ENCODE peak calls at places on chromosomes 4 and X, in ten cellular contexts. C is A549, T is IMR-90, K is stomach, Z is breast epithelium, S is suprapubic skin, N is heart left ventricle, J is ovary, I is uterus, D is H1. B is an unnamed sample.
A peak's percentile ranks its signal among the peaks of the same experiment; 100 is the strongest.

GRCh38 chr4:77052352-77052751 is 23.4 kb downstream of the CCNI start:
- DNase-seq in C (peak; percentile 38), T (peak; percentile 69), K (peak; percentile 64), Z (no peak), S (no peak), N (peak; percentile 43), J (no peak), I (no peak), D (no peak), B (no peak)

GRCh38 chr4:25190407-25190806 is 30.2 kb upstream of the SEPSECS start:
- DNase-seq in C (no peak), T (no peak), K (no peak), Z (no peak), S (no peak), N (no peak), J (no peak), I (no peak), D (no peak), B (no peak)

GRCh38 chr4:109432676-109433075 is 939 bp upstream of the SEC24B start:
- DNase-seq in C (peak; percentile 12), T (peak; percentile 77), K (no peak), Z (no peak), S (no peak), N (no peak), J (no peak), I (no peak), D (no peak), B (no peak)

GRCh38 chr4:161555689-161556660 is 607.8 kb downstream of the FSTL5 start:
- DNase-seq in C (peak; percentile 21), T (peak; percentile 68), K (no peak), Z (no peak), S (no peak), N (no peak), J (no peak), I (no peak), D (no peak), B (no peak)

GRCh38 chr4:144750348-144750747 is 104.4 kb downstream of the HHIP start:
- DNase-seq in C (no peak), T (no peak), K (no peak), Z (no peak), S (no peak), N (no peak), J (no peak), I (no peak), D (no peak), B (no peak)

GRCh38 chr4:98780111-98780549 is 121.7 kb upstream of the TSPAN5 start:
- DNase-seq in C (no peak), T (peak; percentile 85), K (no peak), Z (no peak), S (no peak), N (no peak), J (no peak), I (no peak), D (no peak), B (no peak)

GRCh38 chr4:111268769-111269414 is 646.0 kb upstream of the PITX2 start:
- DNase-seq in C (no peak), T (peak; percentile 49), K (no peak), Z (no peak), S (no peak), N (no peak), J (no peak), I (no peak), D (no peak), B (no peak)

GRCh38 chr4:20486433-20486832 is 213.8 kb upstream of the PACRGL start:
- DNase-seq in C (no peak), T (no peak), K (no peak), Z (no peak), S (no peak), N (no peak), J (no peak), I (no peak), D (no peak), B (no peak)

GRCh38 chr4:41883988-41884737 is 51.1 kb upstream of the TMEM33 start:
- DNase-seq in C (no peak), T (no peak), K (no peak), Z (no peak), S (no peak), N (no peak), J (no peak), I (no peak), D (no peak), B (no peak)
- TF ChIP-seq POLR2A in C (no peak), T (no peak), K (no peak), Z (no peak), S (no peak), N (no peak), J (no peak), I (no peak), D (no peak), B (no peak)

GRCh38 chrX:71577682-71578081 is 555 bp upstream of the GCNA start:
- DNase-seq in C (no peak), T (no peak), K (no peak), Z (no peak), S (no peak), N (no peak), J (no peak), I (no peak), D (no peak), B (no peak)
- TF ChIP-seq POLR2A in C (no peak), T (no peak), K (no peak), Z (no peak), S (no peak), N (no peak), J (no peak), I (no peak), D (no peak), B (no peak)

GRCh38 chrX:119647089-119647488 is 40.9 kb upstream of the NKRF start:
- DNase-seq in C (no peak), T (no peak), K (no peak), Z (no peak), S (no peak), N (no peak), J (no peak), I (no peak), D (no peak), B (no peak)

GRCh38 chrX:119648421-119648775 is 42.2 kb upstream of the NKRF start:
- DNase-seq in C (no peak), T (no peak), K (no peak), Z (no peak), S (no peak), N (no peak), J (no peak), I (no peak), D (no peak), B (no peak)

GRCh38 chrX:119643696-119644095 is 37.5 kb upstream of the NKRF start:
- DNase-seq in C (no peak), T (no peak), K (no peak), Z (no peak), S (no peak), N (no peak), J (no peak), I (no peak), D (no peak), B (no peak)

GRCh38 chrX:119646515-119646914 is 40.3 kb upstream of the NKRF start:
- DNase-seq in C (no peak), T (no peak), K (no peak), Z (no peak), S (no peak), N (no peak), J (no peak), I (no peak), D (no peak), B (no peak)

GRCh38 chrX:119647552-119648420 is 41.6 kb upstream of the NKRF start:
- DNase-seq in C (no peak), T (no peak), K (no peak), Z (no peak), S (no peak), N (no peak), J (no peak), I (no peak), D (no peak), B (no peak)
- TF ChIP-seq POLR2A in C (no peak), T (no peak), K (no peak), Z (no peak), S (no peak), N (no peak), J (no peak), I (no peak), D (no peak), B (no peak)

GRCh38 chrX:136251042-136251991 is at the start of gene MAP7D3:
- DNase-seq in C (peak; percentile 69), T (peak; percentile 33), K (peak; percentile 60), Z (peak; percentile 51), S (no peak), N (peak; percentile 74), J (peak; percentile 52), I (peak; percentile 65), D (peak; percentile 27), B (peak; percentile 68)
- TF ChIP-seq POLR2A in C (peak; percentile 85), T (peak; percentile 40), K (no peak), Z (no peak), S (no peak), N (no peak), J (no peak), I (peak; percentile 60), D (no peak), B (peak; percentile 77)

GRCh38 chrX:18424482-18425198 is 768 bp upstream of the CDKL5 start:
- DNase-seq in C (peak; percentile 70), T (peak; percentile 70), K (no peak), Z (no peak), S (no peak), N (peak; percentile 17), J (peak; percentile 23), I (peak; percentile 22), D (no peak), B (no peak)
- TF ChIP-seq POLR2A in C (no peak), T (no peak), K (no peak), Z (no peak), S (no peak), N (no peak), J (no peak), I (no peak), D (no peak), B (no peak)

GRCh38 chrX:44484607-44485146 is 58.0 kb downstream of the FUNDC1 start:
- DNase-seq in C (no peak), T (no peak), K (no peak), Z (no peak), S (no peak), N (no peak), J (no peak), I (no peak), D (no peak), B (no peak)
- TF ChIP-seq POLR2A in C (no peak), T (no peak), K (no peak), Z (no peak), S (no peak), N (no peak), J (no peak), I (no peak), D (no peak), B (no peak)

GRCh38 chrX:119482497-119483480 is 14.5 kb downstream of the SLC25A5 start:
- DNase-seq in C (peak; percentile 80), T (peak; percentile 39), K (peak; percentile 68), Z (peak; percentile 51), S (no peak), N (peak; percentile 57), J (peak; percentile 26), I (peak; percentile 44), D (no peak), B (peak; percentile 38)
- TF ChIP-seq POLR2A in C (peak; percentile 34), T (no peak), K (no peak), Z (no peak), S (no peak), N (no peak), J (no peak), I (no peak), D (no peak), B (no peak)

B was measured in H54.